ENCODE peak calls at places on chromosomes 7 and 10, in four cellular contexts. J is uterus, L is hippocampal formation, P is NCI-H460. O is an unnamed sample.

GRCh38 chr10:101155896-101156295 is 24.8 kb downstream of the TLX1 start:
- DNase-seq in J (no peak), L (no peak), P (no peak), O (no peak)

GRCh38 chr7:107180378-107180777 is 11.6 kb downstream of the HBP1 start:
- DNase-seq in J (peak; percentile 43), L (no peak), P (no peak), O (no peak)

GRCh38 chr10:71829171-71829570 is 21.9 kb downstream of the PSAP start:
- DNase-seq in J (no peak), L (no peak), P (no peak), O (no peak)

GRCh38 chr7:116787881-116788280 is 74.5 kb upstream of the CAPZA2 start:
- DNase-seq in J (no peak), L (no peak), P (no peak), O (no peak)

GRCh38 chr10:80196270-80196949 is 8.9 kb downstream of the ANXA11 start:
- DNase-seq in J (no peak), L (no peak), P (no peak), O (no peak)

GRCh38 chr10:131243076-131243475 is 68.4 kb downstream of the TCERG1L start:
- DNase-seq in J (no peak), L (no peak), P (no peak), O (no peak)

GRCh38 chr7:140393756-140394306 is 4.5 kb downstream of the SLC37A3 start:
- DNase-seq in J (no peak), L (no peak), P (no peak), O (no peak)

GRCh38 chr7:92092210-92092609 is 42.1 kb downstream of the CYP51A1 start:
- DNase-seq in J (no peak), L (no peak), P (no peak), O (no peak)

O was measured in T-helper 17 cell.